ENCODE peak calls at places on chromosomes 6 and 20, in six cellular contexts. One of them, this sample, is unnamed.

GRCh38 chr6:5989141-5989723 is 17.5 kb downstream of the NRN1 start:
- DNase-seq in mammary epithelial cell: no peak
- DNase-seq in testis: no peak
- DNase-seq in cardiac muscle cell: no peak
- DNase-seq in lower lobe of right lung: peak; percentile 77
- DNase-seq in A549: no peak
- DNase-seq in this sample: no peak

GRCh38 chr6:26216015-26216885 is 129.0 kb downstream of the HFE start:
- DNase-seq in mammary epithelial cell: peak; percentile 98
- DNase-seq in testis: peak; percentile 89
- DNase-seq in cardiac muscle cell: peak; percentile 94
- DNase-seq in lower lobe of right lung: no peak
- DNase-seq in A549: no peak
- DNase-seq in this sample: no peak

GRCh38 chr6:148416309-148416965 is 73.8 kb downstream of the SASH1 start:
- DNase-seq in mammary epithelial cell: no peak
- DNase-seq in testis: no peak
- DNase-seq in cardiac muscle cell: peak; percentile 6
- DNase-seq in lower lobe of right lung: no peak
- DNase-seq in A549: no peak
- DNase-seq in this sample: no peak

GRCh38 chr20:51043811-51044210 is 20.9 kb upstream of the KCNG1 start:
- DNase-seq in mammary epithelial cell: peak; percentile 46
- DNase-seq in testis: no peak
- DNase-seq in cardiac muscle cell: no peak
- DNase-seq in lower lobe of right lung: no peak
- DNase-seq in A549: no peak
- DNase-seq in this sample: no peak

GRCh38 chr6:4316867-4317400 is 181.6 kb upstream of the ECI2 start:
- DNase-seq in mammary epithelial cell: peak; percentile 76
- DNase-seq in testis: no peak
- DNase-seq in cardiac muscle cell: no peak
- DNase-seq in lower lobe of right lung: peak; percentile 56
- DNase-seq in A549: peak; percentile 45
- DNase-seq in this sample: no peak

GRCh38 chr6:143375022-143375585 is 75.4 kb downstream of the ADAT2 start:
- DNase-seq in mammary epithelial cell: no peak
- DNase-seq in testis: no peak
- DNase-seq in cardiac muscle cell: no peak
- DNase-seq in lower lobe of right lung: no peak
- DNase-seq in A549: no peak
- DNase-seq in this sample: no peak

GRCh38 chr6:11682525-11682924 is 96.1 kb downstream of the ADTRP start:
- DNase-seq in mammary epithelial cell: no peak
- DNase-seq in testis: no peak
- DNase-seq in cardiac muscle cell: no peak
- DNase-seq in lower lobe of right lung: no peak
- DNase-seq in A549: no peak
- DNase-seq in this sample: no peak

GRCh38 chr6:111096246-111096645 is 8.9 kb downstream of the SLC16A10 start:
- DNase-seq in mammary epithelial cell: peak; percentile 91
- DNase-seq in testis: no peak
- DNase-seq in cardiac muscle cell: no peak
- DNase-seq in lower lobe of right lung: peak; percentile 66
- DNase-seq in A549: no peak
- DNase-seq in this sample: no peak

GRCh38 chr20:25236450-25237304 is 11.2 kb upstream of the PYGB start:
- DNase-seq in mammary epithelial cell: no peak
- DNase-seq in testis: no peak
- DNase-seq in cardiac muscle cell: no peak
- DNase-seq in lower lobe of right lung: no peak
- DNase-seq in A549: no peak
- DNase-seq in this sample: no peak

GRCh38 chr6:88623531-88623930 is 339.9 kb downstream of the RNGTT start:
- DNase-seq in mammary epithelial cell: no peak
- DNase-seq in testis: no peak
- DNase-seq in cardiac muscle cell: no peak
- DNase-seq in lower lobe of right lung: no peak
- DNase-seq in A549: no peak
- DNase-seq in this sample: no peak

GRCh38 chr20:38434310-38434741 is 802 bp downstream of the SNHG17 start:
- DNase-seq in mammary epithelial cell: peak; percentile 24
- DNase-seq in testis: peak; percentile 34
- DNase-seq in cardiac muscle cell: peak; percentile 24
- DNase-seq in lower lobe of right lung: peak; percentile 52
- DNase-seq in A549: peak; percentile 24
- DNase-seq in this sample: no peak

GRCh38 chr20:23397961-23398360 is 23.3 kb downstream of the NAPB start:
- DNase-seq in mammary epithelial cell: no peak
- DNase-seq in testis: no peak
- DNase-seq in cardiac muscle cell: no peak
- DNase-seq in lower lobe of right lung: no peak
- DNase-seq in A549: no peak
- DNase-seq in this sample: no peak

GRCh38 chr6:146106532-146106931 is 77.7 kb downstream of the GRM1 start:
- DNase-seq in mammary epithelial cell: no peak
- DNase-seq in testis: no peak
- DNase-seq in cardiac muscle cell: no peak
- DNase-seq in lower lobe of right lung: no peak
- DNase-seq in A549: no peak
- DNase-seq in this sample: no peak

GRCh38 chr20:46545077-46545826 is 5.2 kb downstream of the OCSTAMP start:
- DNase-seq in mammary epithelial cell: no peak
- DNase-seq in testis: no peak
- DNase-seq in cardiac muscle cell: no peak
- DNase-seq in lower lobe of right lung: no peak
- DNase-seq in A549: no peak
- DNase-seq in this sample: no peak

GRCh38 chr20:23106271-23106851 is 20.2 kb upstream of the CD93 start:
- DNase-seq in mammary epithelial cell: no peak
- DNase-seq in testis: peak; percentile 27
- DNase-seq in cardiac muscle cell: no peak
- DNase-seq in lower lobe of right lung: no peak
- DNase-seq in A549: no peak
- DNase-seq in this sample: no peak

GRCh38 chr20:46375771-46376170 is 30.6 kb downstream of the ELMO2 start:
- DNase-seq in mammary epithelial cell: peak; percentile 41
- DNase-seq in testis: no peak
- DNase-seq in cardiac muscle cell: no peak
- DNase-seq in lower lobe of right lung: no peak
- DNase-seq in A549: no peak
- DNase-seq in this sample: no peak

GRCh38 chr20:711526-711925 is 35.9 kb upstream of the SCRT2 start:
- DNase-seq in mammary epithelial cell: no peak
- DNase-seq in testis: no peak
- DNase-seq in cardiac muscle cell: no peak
- DNase-seq in lower lobe of right lung: no peak
- DNase-seq in A549: no peak
- DNase-seq in this sample: no peak

GRCh38 chr20:46361386-46361785 is 45.0 kb downstream of the ELMO2 start:
- DNase-seq in mammary epithelial cell: no peak
- DNase-seq in testis: no peak
- DNase-seq in cardiac muscle cell: no peak
- DNase-seq in lower lobe of right lung: no peak
- DNase-seq in A549: no peak
- DNase-seq in this sample: no peak

GRCh38 chr20:22999756-23000155 is 35.4 kb upstream of the SSTR4 start:
- DNase-seq in mammary epithelial cell: no peak
- DNase-seq in testis: no peak
- DNase-seq in cardiac muscle cell: no peak
- DNase-seq in lower lobe of right lung: no peak
- DNase-seq in A549: peak; percentile 84
- DNase-seq in this sample: no peak

GRCh38 chr20:57879437-57880115 is 169.8 kb upstream of the PMEPA1 start:
- DNase-seq in mammary epithelial cell: no peak
- DNase-seq in testis: no peak
- DNase-seq in cardiac muscle cell: no peak
- DNase-seq in lower lobe of right lung: no peak
- DNase-seq in A549: no peak
- DNase-seq in this sample: no peak

GRCh38 chr6:143545976-143546547 is 34.5 kb upstream of the FUCA2 start:
- DNase-seq in mammary epithelial cell: peak; percentile 50
- DNase-seq in testis: no peak
- DNase-seq in cardiac muscle cell: no peak
- DNase-seq in lower lobe of right lung: no peak
- DNase-seq in A549: no peak
- DNase-seq in this sample: no peak

GRCh38 chr20:61737812-61738443 is 327.8 kb downstream of the TAF4 start:
- DNase-seq in mammary epithelial cell: no peak
- DNase-seq in testis: no peak
- DNase-seq in cardiac muscle cell: no peak
- DNase-seq in lower lobe of right lung: peak; percentile 25
- DNase-seq in A549: no peak
- DNase-seq in this sample: no peak

GRCh38 chr20:58389324-58389967 is 417 bp downstream of the VAPB start:
- DNase-seq in mammary epithelial cell: peak; percentile 41
- DNase-seq in testis: peak; percentile 42
- DNase-seq in cardiac muscle cell: peak; percentile 57
- DNase-seq in lower lobe of right lung: no peak
- DNase-seq in A549: peak; percentile 42
- DNase-seq in this sample: no peak

GRCh38 chr20:43567477-43567876 is 8.7 kb downstream of the SGK2 start:
- DNase-seq in mammary epithelial cell: no peak
- DNase-seq in testis: no peak
- DNase-seq in cardiac muscle cell: no peak
- DNase-seq in lower lobe of right lung: no peak
- DNase-seq in A549: no peak
- DNase-seq in this sample: no peak

GRCh38 chr6:127451388-127451787 is 7.8 kb downstream of the KIAA0408 start:
- DNase-seq in mammary epithelial cell: no peak
- DNase-seq in testis: no peak
- DNase-seq in cardiac muscle cell: no peak
- DNase-seq in lower lobe of right lung: no peak
- DNase-seq in A549: no peak
- DNase-seq in this sample: no peak

GRCh38 chr6:66538548-66539135 is 831.6 kb upstream of the EYS start:
- DNase-seq in mammary epithelial cell: no peak
- DNase-seq in testis: no peak
- DNase-seq in cardiac muscle cell: no peak
- DNase-seq in lower lobe of right lung: no peak
- DNase-seq in A549: no peak
- DNase-seq in this sample: no peak

GRCh38 chr6:108268845-108269244 is 8.0 kb upstream of the SNX3 start:
- DNase-seq in mammary epithelial cell: no peak
- DNase-seq in testis: no peak
- DNase-seq in cardiac muscle cell: no peak
- DNase-seq in lower lobe of right lung: no peak
- DNase-seq in A549: no peak
- DNase-seq in this sample: no peak
- H3K9me3 ChIP-seq in mammary epithelial cell: no peaks in the 10 kb centered on the region
- H3K9me3 ChIP-seq in testis: no peaks in the 10 kb centered on the region
- H3K9me3 ChIP-seq in cardiac muscle cell: no peaks in the 10 kb centered on the region
- H3K9me3 ChIP-seq in lower lobe of right lung: no peaks in the 10 kb centered on the region
- H3K9me3 ChIP-seq in A549: no peaks in the 10 kb centered on the region
- H3K9me3 ChIP-seq in this sample: no peaks in the 10 kb centered on the region

GRCh38 chr6:22221211-22221610 is 75.6 kb downstream of the PRL start:
- DNase-seq in mammary epithelial cell: peak; percentile 45
- DNase-seq in testis: no peak
- DNase-seq in cardiac muscle cell: no peak
- DNase-seq in lower lobe of right lung: no peak
- DNase-seq in A549: no peak
- DNase-seq in this sample: no peak
- H3K27ac ChIP-seq in mammary epithelial cell: no peak overlapping the region
- H3K27ac ChIP-seq in testis: no peak overlapping the region
- H3K27ac ChIP-seq in cardiac muscle cell: no peak overlapping the region
- H3K27ac ChIP-seq in lower lobe of right lung: no peak overlapping the region
- H3K27ac ChIP-seq in A549: peak overlapping the region; percentile 60
- H3K27ac ChIP-seq in this sample: no peak overlapping the region

GRCh38 chr6:40997256-40997957 is 41.6 kb downstream of the UNC5CL start:
- DNase-seq in mammary epithelial cell: peak; percentile 21
- DNase-seq in testis: peak; percentile 29
- DNase-seq in cardiac muscle cell: peak; percentile 15
- DNase-seq in lower lobe of right lung: no peak
- DNase-seq in A549: peak; percentile 86
- DNase-seq in this sample: peak; percentile 85
- H3K9me3 ChIP-seq in mammary epithelial cell: no peaks in the 10 kb centered on the region
- H3K9me3 ChIP-seq in testis: no peaks in the 10 kb centered on the region
- H3K9me3 ChIP-seq in cardiac muscle cell: no peaks in the 10 kb centered on the region
- H3K9me3 ChIP-seq in lower lobe of right lung: no peaks in the 10 kb centered on the region
- H3K9me3 ChIP-seq in A549: no peaks in the 10 kb centered on the region
- H3K9me3 ChIP-seq in this sample: no peaks in the 10 kb centered on the region

GRCh38 chr6:52588087-52588709 is 11.3 kb upstream of the TRAM2 start:
- DNase-seq in mammary epithelial cell: no peak
- DNase-seq in testis: no peak
- DNase-seq in cardiac muscle cell: no peak
- DNase-seq in lower lobe of right lung: no peak
- DNase-seq in A549: no peak
- DNase-seq in this sample: no peak
- H3K27ac ChIP-seq in mammary epithelial cell: no peak overlapping the region
- H3K27ac ChIP-seq in testis: no peak overlapping the region
- H3K27ac ChIP-seq in cardiac muscle cell: no peak overlapping the region
- H3K27ac ChIP-seq in lower lobe of right lung: no peak overlapping the region
- H3K27ac ChIP-seq in A549: peak overlapping the region; percentile 60
- H3K27ac ChIP-seq in this sample: no peak overlapping the region

DNA sequence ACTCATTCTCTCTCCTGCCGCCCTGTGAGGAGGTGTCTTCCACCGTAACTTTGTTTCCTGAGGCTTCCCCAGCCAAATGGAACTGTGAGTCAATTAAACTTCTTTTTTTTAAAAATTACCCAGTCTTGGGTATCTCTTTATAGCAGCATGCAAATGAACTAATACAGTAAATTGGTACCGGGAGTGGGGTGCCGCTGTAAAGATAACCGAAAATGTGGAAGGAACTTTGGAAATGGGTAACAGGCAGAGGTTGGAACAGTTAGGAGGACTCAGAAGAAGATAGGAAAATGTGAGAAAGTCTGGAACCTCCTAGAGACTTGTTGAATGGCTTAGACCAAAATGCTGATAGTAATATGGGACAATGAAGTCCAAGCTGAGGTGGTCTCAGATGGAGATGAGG is 55.8 kb downstream of the EPB41L2 start:
- DNase-seq in mammary epithelial cell: no peak
- DNase-seq in testis: no peak
- DNase-seq in cardiac muscle cell: no peak
- DNase-seq in lower lobe of right lung: no peak
- DNase-seq in A549: no peak
- DNase-seq in this sample: no peak
- H3K9me3 ChIP-seq in mammary epithelial cell: peaks cover 18% of the 10 kb centered on the region
- H3K9me3 ChIP-seq in testis: no peaks in the 10 kb centered on the region
- H3K9me3 ChIP-seq in cardiac muscle cell: no peaks in the 10 kb centered on the region
- H3K9me3 ChIP-seq in lower lobe of right lung: peaks cover 10% of the 10 kb centered on the region
- H3K9me3 ChIP-seq in A549: peaks cover 26% of the 10 kb centered on the region
- H3K9me3 ChIP-seq in this sample: peaks cover 2% of the 10 kb centered on the region